ENCODE peak calls at places on chromosomes 5 and 9, in six cellular contexts. C, J, B, U, X and F are unnamed samples.

GRCh38 chr5:137075163-137075970 is 423.8 kb downstream of the SPOCK1 start:
- DNase-seq in J (peak; percentile 86), C (peak; percentile 87), U (no peak), B (peak; percentile 66), X (peak; percentile 39), F (peak; percentile 36)

GRCh38 chr9:89387970-89388867 is 69.9 kb downstream of the SECISBP2 start:
- DNase-seq in C (peak; percentile 42), J (peak; percentile 90), B (no peak), X (no peak), U (no peak), F (peak; percentile 48)

GRCh38 chr5:98144710-98145109 is 628.8 kb upstream of the RGMB start:
- DNase-seq in U (no peak), J (no peak), B (no peak), C (no peak), X (no peak), F (no peak)

GRCh38 chr9:128383791-128384190 is 12.6 kb downstream of the URM1 start:
- DNase-seq in J (no peak), U (no peak), B (no peak), X (no peak), C (no peak), F (no peak)

GRCh38 chr9:76271755-76272154 is 122.5 kb downstream of the RFK start:
- DNase-seq in X (peak; percentile 66), U (no peak), J (no peak), C (no peak), B (no peak), F (no peak)

GRCh38 chr9:72480931-72481330 is 40.5 kb upstream of the TMC1 start:
- DNase-seq in B (no peak), X (peak; percentile 75), C (no peak), U (no peak), J (no peak), F (no peak)

GRCh38 chr5:62260510-62260909 is 45.5 kb upstream of the KIF2A start:
- DNase-seq in B (no peak), J (no peak), C (no peak), U (no peak), X (no peak), F (no peak)

GRCh38 chr5:16934123-16934522 is 2.0 kb downstream of the MYO10 start:
- DNase-seq in C (peak; percentile 74), X (peak; percentile 58), U (peak; percentile 13), J (no peak), B (peak; percentile 74), F (peak; percentile 42)

GRCh38 chr5:124614836-124615235 is 131.6 kb downstream of the ZNF608 start:
- DNase-seq in U (no peak), C (no peak), B (no peak), J (no peak), X (no peak), F (no peak)

GRCh38 chr5:997001-997474 is 11.6 kb upstream of the NKD2 start:
- DNase-seq in U (no peak), X (no peak), C (no peak), J (peak; percentile 34), B (peak; percentile 65), F (peak; percentile 39)

GRCh38 chr5:40958811-40959210 is 49.5 kb downstream of the C7 start:
- DNase-seq in J (no peak), B (no peak), U (no peak), X (no peak), C (no peak), F (no peak)

GRCh38 chr5:52657231-52657645 is 130.5 kb upstream of the ITGA1 start:
- DNase-seq in C (no peak), X (peak; percentile 34), J (no peak), U (no peak), B (no peak), F (no peak)

GRCh38 chr9:129854588-129855110 is 19.4 kb downstream of the USP20 start:
- DNase-seq in B (no peak), J (no peak), X (no peak), U (no peak), C (no peak), F (no peak)

GRCh38 chr5:757931-758697 is 26.4 kb downstream of the ZDHHC11B start:
- DNase-seq in U (peak; percentile 36), B (peak; percentile 77), C (peak; percentile 37), X (no peak), J (peak; percentile 76), F (peak; percentile 78)

GRCh38 chr9:83959061-83959460 is 21.0 kb downstream of the HNRNPK start:
- DNase-seq in J (no peak), C (no peak), U (no peak), X (peak; percentile 85), B (no peak), F (no peak)

GRCh38 chr9:93124793-93125192 is 9.3 kb downstream of the NINJ1 start:
- DNase-seq in C (no peak), J (peak; percentile 54), B (peak; percentile 33), X (no peak), U (no peak), F (no peak)

GRCh38 chr9:98572796-98573195 is 135.9 kb downstream of the GABBR2 start:
- DNase-seq in C (no peak), B (no peak), J (no peak), U (no peak), X (no peak), F (no peak)

GRCh38 chr9:68804911-68805889 is 100.2 kb downstream of the PIP5K1B start:
- DNase-seq in X (no peak), B (no peak), J (no peak), C (no peak), U (no peak), F (peak; percentile 18)

GRCh38 chr5:69024241-69024651 is 69.6 kb upstream of the SLC30A5 start:
- DNase-seq in C (no peak), J (no peak), B (no peak), X (peak; percentile 19), U (no peak), F (no peak)

GRCh38 chr5:33102551-33102950 is 338.2 kb upstream of the TARS1 start:
- DNase-seq in C (no peak), B (no peak), X (peak; percentile 85), J (no peak), U (no peak), F (no peak)

GRCh38 chr9:14471041-14471440 is 157.1 kb upstream of the NFIB start:
- DNase-seq in B (no peak), U (no peak), J (no peak), C (no peak), X (no peak), F (no peak)

GRCh38 chr5:36060516-36060885 is 6.2 kb downstream of the UGT3A2 start:
- DNase-seq in B (no peak), J (no peak), X (no peak), U (no peak), C (no peak), F (no peak)

GRCh38 chr5:132767150-132767549 is 9.9 kb downstream of the SEPTIN8 start:
- DNase-seq in C (no peak), U (no peak), X (no peak), J (no peak), B (no peak), F (no peak)

GRCh38 chr5:132766806-132767055 is 10.3 kb downstream of the SEPTIN8 start:
- DNase-seq in J (no peak), B (no peak), X (no peak), C (no peak), U (no peak), F (no peak)

GRCh38 chr5:132770476-132771159 is 6.4 kb downstream of the SEPTIN8 start:
- DNase-seq in X (no peak), C (no peak), J (no peak), B (no peak), U (no peak), F (no peak)

GRCh38 chr5:132766020-132766805 is 10.8 kb downstream of the SEPTIN8 start:
- DNase-seq in J (no peak), C (no peak), U (no peak), X (no peak), B (no peak), F (no peak)

GRCh38 chr5:132768485-132768868 is 8.6 kb downstream of the SEPTIN8 start:
- DNase-seq in J (no peak), U (no peak), C (no peak), B (no peak), X (no peak), F (no peak)
- H3K4me1 ChIP-seq in J (peaks cover 20% of the 10 kb centered on the region), U (no peaks in the 10 kb centered on the region), C (peaks cover 19% of the 10 kb centered on the region), B (peaks cover 74% of the 10 kb centered on the region), X (peaks cover 25% of the 10 kb centered on the region), F (peaks cover 79% of the 10 kb centered on the region)

GRCh38 chr9:133188006-133188842 is 20.8 kb downstream of the OBP2B start:
- DNase-seq in U (no peak), C (no peak), J (no peak), B (no peak), X (no peak), F (no peak)
- TF ChIP-seq CTCF in U (no peak), C (no peak), J (no peak), B (peak; percentile 11), X (no peak), F (peak; percentile 43)

GRCh38 chr9:116861321-116861720 is 174.2 kb downstream of the TRIM32 start:
- DNase-seq in J (no peak), X (no peak), B (no peak), U (no peak), C (no peak), F (no peak)

GRCh38 chr9:116859763-116860162 is 172.7 kb downstream of the TRIM32 start:
- DNase-seq in B (no peak), C (no peak), J (no peak), X (no peak), U (no peak), F (no peak)

GRCh38 chr9:116857321-116857720 is 170.2 kb downstream of the TRIM32 start:
- DNase-seq in X (no peak), C (no peak), B (no peak), U (no peak), J (no peak), F (no peak)

GRCh38 chr9:116855881-116856662 is 169.0 kb downstream of the TRIM32 start:
- DNase-seq in X (peak; percentile 29), B (no peak), J (no peak), U (no peak), C (no peak), F (no peak)

DNA sequence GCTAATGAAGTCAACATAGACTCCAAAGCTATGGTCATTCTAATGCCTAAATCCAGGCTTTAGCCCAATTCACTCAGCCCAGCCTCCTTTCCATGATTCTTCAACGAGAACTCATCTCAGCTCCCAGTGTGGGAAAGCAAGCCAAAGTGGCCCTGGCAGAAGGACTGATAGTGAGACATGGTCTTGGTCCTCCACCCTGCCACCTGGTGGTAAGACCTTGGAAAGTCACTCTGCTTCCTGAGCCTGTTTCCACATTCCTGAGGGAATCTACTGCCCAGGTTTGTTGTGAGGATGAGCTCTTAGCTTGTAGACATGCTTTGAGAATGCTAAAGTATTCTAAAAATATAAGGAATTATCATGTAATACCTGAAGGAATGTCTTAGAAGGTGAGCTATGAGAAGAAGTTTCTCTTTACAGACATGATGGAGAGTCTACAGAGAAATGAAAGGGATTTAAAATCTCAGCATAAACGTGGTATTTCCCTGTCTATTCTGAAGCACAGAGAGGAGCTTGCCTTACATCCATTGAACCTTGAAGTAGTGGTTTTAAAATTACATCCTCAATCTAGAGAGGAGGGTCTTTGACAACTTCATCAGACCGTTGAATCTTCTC is 173.5 kb downstream of the TRIM32 start:
- DNase-seq in J (no peak), C (peak; percentile 70), U (no peak), X (peak; percentile 38), B (peak; percentile 66), F (peak; percentile 47)
- H3K4me3 ChIP-seq in J (no peak overlapping the region), C (no peak overlapping the region), U (no peak overlapping the region), X (no peak overlapping the region), B (no peak overlapping the region), F (no peak overlapping the region)

DNA sequence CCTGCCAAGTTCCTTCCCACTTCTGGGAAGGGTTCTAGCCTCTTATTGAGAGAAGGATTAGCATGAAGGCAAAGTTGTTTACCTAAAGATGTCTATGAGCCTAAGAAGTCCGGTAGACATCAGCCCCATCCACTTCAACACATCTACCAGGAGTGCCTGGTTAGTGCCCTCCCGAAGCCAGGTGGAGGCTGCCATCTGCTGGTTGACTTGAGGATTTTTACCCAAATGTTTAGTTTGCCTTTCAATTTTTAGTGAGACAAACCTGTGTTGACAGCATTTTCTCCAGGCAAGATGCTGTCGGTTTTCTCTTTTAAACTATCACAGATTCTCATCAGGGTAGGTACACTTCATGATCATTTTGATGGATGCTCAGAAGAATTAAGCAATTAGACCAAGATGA is 83.6 kb upstream of the TNFSF8 start:
- DNase-seq in X (peak; percentile 66), U (peak; percentile 76), B (peak; percentile 75), C (peak; percentile 70), J (peak; percentile 85), F (peak; percentile 36)
- H3K4me1 ChIP-seq in X (peaks cover 10% of the 10 kb centered on the region), U (peaks cover 7% of the 10 kb centered on the region), B (no peaks in the 10 kb centered on the region), C (no peaks in the 10 kb centered on the region), J (peaks cover 10% of the 10 kb centered on the region), F (no peaks in the 10 kb centered on the region)